ENCODE peak calls at places on chromosomes 11 and 22, in six cellular contexts. One of them, this sample, is unnamed.

GRCh38 chr11:16242806-16243205 is 113.5 kb downstream of the SOX6 start:
- DNase-seq in Caco-2: no peak
- DNase-seq in ovary: no peak
- DNase-seq in stimulated activated CD8-positive, alpha-beta memory T cell treated with anti-CD3 and anti-CD28 coated beads, Interleukin-15, amount 100 ng/mL, for 1 hour: no peak
- DNase-seq in germinal center: no peak
- DNase-seq in stimulated activated CD4-positive, alpha-beta T cell treated with anti-CD3 and anti-CD28 coated beads, TNF-alpha, amount 100 ng/mL, for 4 hours: no peak
- DNase-seq in this sample: no peak

GRCh38 chr22:24436553-24436952 is 9.2 kb downstream of the ADORA2A start:
- DNase-seq in Caco-2: no peak
- DNase-seq in ovary: no peak
- DNase-seq in stimulated activated CD8-positive, alpha-beta memory T cell treated with anti-CD3 and anti-CD28 coated beads, Interleukin-15, amount 100 ng/mL, for 1 hour: no peak
- DNase-seq in germinal center: no peak
- DNase-seq in stimulated activated CD4-positive, alpha-beta T cell treated with anti-CD3 and anti-CD28 coated beads, TNF-alpha, amount 100 ng/mL, for 4 hours: no peak
- DNase-seq in this sample: no peak

GRCh38 chr11:83069441-83070043 is 2.2 kb downstream of the RAB30 start:
- DNase-seq in Caco-2: no peak
- DNase-seq in ovary: no peak
- DNase-seq in stimulated activated CD8-positive, alpha-beta memory T cell treated with anti-CD3 and anti-CD28 coated beads, Interleukin-15, amount 100 ng/mL, for 1 hour: no peak
- DNase-seq in germinal center: no peak
- DNase-seq in stimulated activated CD4-positive, alpha-beta T cell treated with anti-CD3 and anti-CD28 coated beads, TNF-alpha, amount 100 ng/mL, for 4 hours: no peak
- DNase-seq in this sample: no peak

GRCh38 chr11:24064309-24064903 is 432.4 kb upstream of the LUZP2 start:
- DNase-seq in Caco-2: no peak
- DNase-seq in ovary: no peak
- DNase-seq in stimulated activated CD8-positive, alpha-beta memory T cell treated with anti-CD3 and anti-CD28 coated beads, Interleukin-15, amount 100 ng/mL, for 1 hour: no peak
- DNase-seq in germinal center: no peak
- DNase-seq in stimulated activated CD4-positive, alpha-beta T cell treated with anti-CD3 and anti-CD28 coated beads, TNF-alpha, amount 100 ng/mL, for 4 hours: no peak
- DNase-seq in this sample: no peak

GRCh38 chr11:120029321-120029720 is 108.6 kb downstream of the TRIM29 start:
- DNase-seq in Caco-2: no peak
- DNase-seq in ovary: no peak
- DNase-seq in stimulated activated CD8-positive, alpha-beta memory T cell treated with anti-CD3 and anti-CD28 coated beads, Interleukin-15, amount 100 ng/mL, for 1 hour: no peak
- DNase-seq in germinal center: no peak
- DNase-seq in stimulated activated CD4-positive, alpha-beta T cell treated with anti-CD3 and anti-CD28 coated beads, TNF-alpha, amount 100 ng/mL, for 4 hours: no peak
- DNase-seq in this sample: no peak

GRCh38 chr11:64745523-64746328 is 1.8 kb upstream of the RASGRP2 start:
- DNase-seq in Caco-2: no peak
- DNase-seq in ovary: peak; percentile 77
- DNase-seq in stimulated activated CD8-positive, alpha-beta memory T cell treated with anti-CD3 and anti-CD28 coated beads, Interleukin-15, amount 100 ng/mL, for 1 hour: peak; percentile 62
- DNase-seq in germinal center: peak; percentile 89
- DNase-seq in stimulated activated CD4-positive, alpha-beta T cell treated with anti-CD3 and anti-CD28 coated beads, TNF-alpha, amount 100 ng/mL, for 4 hours: peak; percentile 64
- DNase-seq in this sample: peak; percentile 52

GRCh38 chr22:49968313-49968830 is 7.8 kb downstream of the PIM3 start:
- DNase-seq in Caco-2: no peak
- DNase-seq in ovary: peak; percentile 40
- DNase-seq in stimulated activated CD8-positive, alpha-beta memory T cell treated with anti-CD3 and anti-CD28 coated beads, Interleukin-15, amount 100 ng/mL, for 1 hour: no peak
- DNase-seq in germinal center: no peak
- DNase-seq in stimulated activated CD4-positive, alpha-beta T cell treated with anti-CD3 and anti-CD28 coated beads, TNF-alpha, amount 100 ng/mL, for 4 hours: no peak
- DNase-seq in this sample: no peak

GRCh38 chr11:75150879-75151278 is at the start of gene SLCO2B1:
- DNase-seq in Caco-2: no peak
- DNase-seq in ovary: no peak
- DNase-seq in stimulated activated CD8-positive, alpha-beta memory T cell treated with anti-CD3 and anti-CD28 coated beads, Interleukin-15, amount 100 ng/mL, for 1 hour: no peak
- DNase-seq in germinal center: no peak
- DNase-seq in stimulated activated CD4-positive, alpha-beta T cell treated with anti-CD3 and anti-CD28 coated beads, TNF-alpha, amount 100 ng/mL, for 4 hours: no peak
- DNase-seq in this sample: no peak

GRCh38 chr11:45649544-45650165 is 15.8 kb downstream of the CHST1 start:
- DNase-seq in Caco-2: no peak
- DNase-seq in ovary: no peak
- DNase-seq in stimulated activated CD8-positive, alpha-beta memory T cell treated with anti-CD3 and anti-CD28 coated beads, Interleukin-15, amount 100 ng/mL, for 1 hour: no peak
- DNase-seq in germinal center: no peak
- DNase-seq in stimulated activated CD4-positive, alpha-beta T cell treated with anti-CD3 and anti-CD28 coated beads, TNF-alpha, amount 100 ng/mL, for 4 hours: no peak
- DNase-seq in this sample: no peak

GRCh38 chr11:73140213-73141030 is 1.7 kb downstream of the FCHSD2 start:
- DNase-seq in Caco-2: peak; percentile 47
- DNase-seq in ovary: peak; percentile 49
- DNase-seq in stimulated activated CD8-positive, alpha-beta memory T cell treated with anti-CD3 and anti-CD28 coated beads, Interleukin-15, amount 100 ng/mL, for 1 hour: no peak
- DNase-seq in germinal center: no peak
- DNase-seq in stimulated activated CD4-positive, alpha-beta T cell treated with anti-CD3 and anti-CD28 coated beads, TNF-alpha, amount 100 ng/mL, for 4 hours: no peak
- DNase-seq in this sample: no peak

GRCh38 chr11:74319139-74319538 is 7.7 kb upstream of the P4HA3 start:
- DNase-seq in Caco-2: no peak
- DNase-seq in ovary: no peak
- DNase-seq in stimulated activated CD8-positive, alpha-beta memory T cell treated with anti-CD3 and anti-CD28 coated beads, Interleukin-15, amount 100 ng/mL, for 1 hour: no peak
- DNase-seq in germinal center: no peak
- DNase-seq in stimulated activated CD4-positive, alpha-beta T cell treated with anti-CD3 and anti-CD28 coated beads, TNF-alpha, amount 100 ng/mL, for 4 hours: no peak
- DNase-seq in this sample: no peak

GRCh38 chr11:110311783-110312578 is 15.6 kb upstream of the RDX start:
- DNase-seq in Caco-2: no peak
- DNase-seq in ovary: no peak
- DNase-seq in stimulated activated CD8-positive, alpha-beta memory T cell treated with anti-CD3 and anti-CD28 coated beads, Interleukin-15, amount 100 ng/mL, for 1 hour: no peak
- DNase-seq in germinal center: no peak
- DNase-seq in stimulated activated CD4-positive, alpha-beta T cell treated with anti-CD3 and anti-CD28 coated beads, TNF-alpha, amount 100 ng/mL, for 4 hours: no peak
- DNase-seq in this sample: no peak

GRCh38 chr11:102453286-102453797 is 777 bp upstream of the TMEM123 start:
- DNase-seq in Caco-2: no peak
- DNase-seq in ovary: no peak
- DNase-seq in stimulated activated CD8-positive, alpha-beta memory T cell treated with anti-CD3 and anti-CD28 coated beads, Interleukin-15, amount 100 ng/mL, for 1 hour: no peak
- DNase-seq in germinal center: no peak
- DNase-seq in stimulated activated CD4-positive, alpha-beta T cell treated with anti-CD3 and anti-CD28 coated beads, TNF-alpha, amount 100 ng/mL, for 4 hours: peak; percentile 40
- DNase-seq in this sample: no peak

GRCh38 chr11:119107538-119108150 is 500 bp downstream of the C2CD2L start:
- DNase-seq in Caco-2: peak; percentile 52
- DNase-seq in ovary: no peak
- DNase-seq in stimulated activated CD8-positive, alpha-beta memory T cell treated with anti-CD3 and anti-CD28 coated beads, Interleukin-15, amount 100 ng/mL, for 1 hour: no peak
- DNase-seq in germinal center: peak; percentile 36
- DNase-seq in stimulated activated CD4-positive, alpha-beta T cell treated with anti-CD3 and anti-CD28 coated beads, TNF-alpha, amount 100 ng/mL, for 4 hours: no peak
- DNase-seq in this sample: no peak

GRCh38 chr11:120073196-120073595 is 64.7 kb downstream of the TRIM29 start:
- DNase-seq in Caco-2: no peak
- DNase-seq in ovary: no peak
- DNase-seq in stimulated activated CD8-positive, alpha-beta memory T cell treated with anti-CD3 and anti-CD28 coated beads, Interleukin-15, amount 100 ng/mL, for 1 hour: no peak
- DNase-seq in germinal center: no peak
- DNase-seq in stimulated activated CD4-positive, alpha-beta T cell treated with anti-CD3 and anti-CD28 coated beads, TNF-alpha, amount 100 ng/mL, for 4 hours: no peak
- DNase-seq in this sample: no peak

GRCh38 chr11:122189259-122189658 is 73.2 kb upstream of the BLID start:
- DNase-seq in Caco-2: no peak
- DNase-seq in ovary: no peak
- DNase-seq in stimulated activated CD8-positive, alpha-beta memory T cell treated with anti-CD3 and anti-CD28 coated beads, Interleukin-15, amount 100 ng/mL, for 1 hour: no peak
- DNase-seq in germinal center: no peak
- DNase-seq in stimulated activated CD4-positive, alpha-beta T cell treated with anti-CD3 and anti-CD28 coated beads, TNF-alpha, amount 100 ng/mL, for 4 hours: no peak
- DNase-seq in this sample: no peak